ENCODE peak calls at places on chromosomes 1 and 21, in four cellular contexts. One of them, this sample, is unnamed.
A peak's percentile ranks its signal among the peaks of the same experiment; 100 is the strongest.

GRCh38 chr1:192311281-192311680 is 5.5 kb upstream of the RGS21 start:
- DNase-seq in psoas muscle: no peak
- DNase-seq in AG08395: no peak
- DNase-seq in WTC11: no peak
- DNase-seq in this sample: no peak

GRCh38 chr1:34843392-34844251 is 15.9 kb downstream of the SMIM12 start:
- DNase-seq in psoas muscle: no peak
- DNase-seq in AG08395: no peak
- DNase-seq in WTC11: no peak
- DNase-seq in this sample: no peak

GRCh38 chr1:181430015-181430657 is 53.2 kb upstream of the CACNA1E start:
- DNase-seq in psoas muscle: no peak
- DNase-seq in AG08395: no peak
- DNase-seq in WTC11: no peak
- DNase-seq in this sample: no peak

GRCh38 chr1:67724928-67725560 is 40.0 kb downstream of the GADD45A start:
- DNase-seq in psoas muscle: no peak
- DNase-seq in AG08395: peak; percentile 77
- DNase-seq in WTC11: no peak
- DNase-seq in this sample: peak; percentile 31

GRCh38 chr1:66315675-66316074 is 218.3 kb upstream of the SGIP1 start:
- DNase-seq in psoas muscle: no peak
- DNase-seq in AG08395: no peak
- DNase-seq in WTC11: no peak
- DNase-seq in this sample: no peak

GRCh38 chr21:41567901-41568510 is 60.0 kb upstream of the TMPRSS2 start:
- DNase-seq in psoas muscle: no peak
- DNase-seq in AG08395: no peak
- DNase-seq in WTC11: no peak
- DNase-seq in this sample: no peak

GRCh38 chr21:35178812-35179211 is 129.7 kb upstream of the RUNX1 start:
- DNase-seq in psoas muscle: no peak
- DNase-seq in AG08395: peak; percentile 49
- DNase-seq in WTC11: no peak
- DNase-seq in this sample: no peak

GRCh38 chr1:200428482-200429205 is 18.8 kb upstream of the ZNF281 start:
- DNase-seq in psoas muscle: no peak
- DNase-seq in AG08395: peak; percentile 32
- DNase-seq in WTC11: no peak
- DNase-seq in this sample: no peak

GRCh38 chr1:115764541-115764940 is 4.0 kb downstream of the CASQ2 start:
- DNase-seq in psoas muscle: no peak
- DNase-seq in AG08395: peak; percentile 48
- DNase-seq in WTC11: no peak
- DNase-seq in this sample: no peak

GRCh38 chr1:2523891-2524609 is 2.3 kb downstream of the PANK4 start:
- DNase-seq in psoas muscle: no peak
- DNase-seq in AG08395: no peak
- DNase-seq in WTC11: no peak
- DNase-seq in this sample: no peak

GRCh38 chr21:42486551-42486950 is 9.5 kb downstream of the RSPH1 start:
- DNase-seq in psoas muscle: no peak
- DNase-seq in AG08395: no peak
- DNase-seq in WTC11: no peak
- DNase-seq in this sample: no peak

This sample was measured in gastrocnemius medialis.